ENCODE peak calls at places on chromosome 11, in eight cellular contexts. One of them, this sample, is unnamed.

GRCh38 chr11:74330065-74330858 is 18.8 kb upstream of the P4HA3 start:
- DNase-seq in left cardiac atrium: no peak
- DNase-seq in heart left ventricle: no peak
- DNase-seq in DMS153: no peak
- DNase-seq in activated T-cell treated with anti-CD3 and anti-CD28 coated beads for 4 hours: no peak
- DNase-seq in aorta: no peak
- DNase-seq in effector memory CD4-positive, alpha-beta T cell: no peak
- DNase-seq in stimulated activated CD4-positive, alpha-beta T cell treated with anti-CD3 and anti-CD28 coated beads, Interleukin-1b, Interleukin-23, amount 100 ng/mL, for 24 hours: no peak
- DNase-seq in this sample: no peak

GRCh38 chr11:28346721-28347120 is 238.5 kb downstream of the METTL15 start:
- DNase-seq in left cardiac atrium: no peak
- DNase-seq in heart left ventricle: no peak
- DNase-seq in DMS153: no peak
- DNase-seq in activated T-cell treated with anti-CD3 and anti-CD28 coated beads for 4 hours: no peak
- DNase-seq in aorta: no peak
- DNase-seq in effector memory CD4-positive, alpha-beta T cell: no peak
- DNase-seq in stimulated activated CD4-positive, alpha-beta T cell treated with anti-CD3 and anti-CD28 coated beads, Interleukin-1b, Interleukin-23, amount 100 ng/mL, for 24 hours: no peak
- DNase-seq in this sample: no peak

GRCh38 chr11:44568706-44569473 is 3.4 kb downstream of the CD82 start:
- DNase-seq in left cardiac atrium: peak; percentile 83
- DNase-seq in heart left ventricle: peak; percentile 76
- DNase-seq in DMS153: no peak
- DNase-seq in activated T-cell treated with anti-CD3 and anti-CD28 coated beads for 4 hours: peak; percentile 87
- DNase-seq in aorta: peak; percentile 93
- DNase-seq in effector memory CD4-positive, alpha-beta T cell: peak; percentile 89
- DNase-seq in stimulated activated CD4-positive, alpha-beta T cell treated with anti-CD3 and anti-CD28 coated beads, Interleukin-1b, Interleukin-23, amount 100 ng/mL, for 24 hours: peak; percentile 65
- DNase-seq in this sample: peak; percentile 45

GRCh38 chr11:94574193-94574961 is 7.2 kb downstream of the PIWIL4 start:
- DNase-seq in left cardiac atrium: peak; percentile 33
- DNase-seq in heart left ventricle: no peak
- DNase-seq in DMS153: no peak
- DNase-seq in activated T-cell treated with anti-CD3 and anti-CD28 coated beads for 4 hours: no peak
- DNase-seq in aorta: peak; percentile 60
- DNase-seq in effector memory CD4-positive, alpha-beta T cell: no peak
- DNase-seq in stimulated activated CD4-positive, alpha-beta T cell treated with anti-CD3 and anti-CD28 coated beads, Interleukin-1b, Interleukin-23, amount 100 ng/mL, for 24 hours: no peak
- DNase-seq in this sample: no peak

GRCh38 chr11:128790200-128790599 is 76.9 kb downstream of the KCNJ1 start:
- DNase-seq in left cardiac atrium: peak; percentile 80
- DNase-seq in heart left ventricle: peak; percentile 80
- DNase-seq in DMS153: peak; percentile 4
- DNase-seq in activated T-cell treated with anti-CD3 and anti-CD28 coated beads for 4 hours: no peak
- DNase-seq in aorta: peak; percentile 64
- DNase-seq in effector memory CD4-positive, alpha-beta T cell: no peak
- DNase-seq in stimulated activated CD4-positive, alpha-beta T cell treated with anti-CD3 and anti-CD28 coated beads, Interleukin-1b, Interleukin-23, amount 100 ng/mL, for 24 hours: no peak
- DNase-seq in this sample: no peak

GRCh38 chr11:79400717-79401330 is 40.0 kb downstream of the TENM4 start:
- DNase-seq in left cardiac atrium: no peak
- DNase-seq in heart left ventricle: no peak
- DNase-seq in DMS153: peak; percentile 1
- DNase-seq in activated T-cell treated with anti-CD3 and anti-CD28 coated beads for 4 hours: no peak
- DNase-seq in aorta: peak; percentile 51
- DNase-seq in effector memory CD4-positive, alpha-beta T cell: no peak
- DNase-seq in stimulated activated CD4-positive, alpha-beta T cell treated with anti-CD3 and anti-CD28 coated beads, Interleukin-1b, Interleukin-23, amount 100 ng/mL, for 24 hours: no peak
- DNase-seq in this sample: no peak

GRCh38 chr11:19201737-19202605 is at the start of gene CSRP3:
- DNase-seq in left cardiac atrium: peak; percentile 61
- DNase-seq in heart left ventricle: peak; percentile 77
- DNase-seq in DMS153: no peak
- DNase-seq in activated T-cell treated with anti-CD3 and anti-CD28 coated beads for 4 hours: no peak
- DNase-seq in aorta: no peak
- DNase-seq in effector memory CD4-positive, alpha-beta T cell: no peak
- DNase-seq in stimulated activated CD4-positive, alpha-beta T cell treated with anti-CD3 and anti-CD28 coated beads, Interleukin-1b, Interleukin-23, amount 100 ng/mL, for 24 hours: no peak
- DNase-seq in this sample: no peak

GRCh38 chr11:79461144-79461543 is 20.3 kb upstream of the TENM4 start:
- DNase-seq in left cardiac atrium: no peak
- DNase-seq in heart left ventricle: peak; percentile 12
- DNase-seq in DMS153: no peak
- DNase-seq in activated T-cell treated with anti-CD3 and anti-CD28 coated beads for 4 hours: no peak
- DNase-seq in aorta: no peak
- DNase-seq in effector memory CD4-positive, alpha-beta T cell: no peak
- DNase-seq in stimulated activated CD4-positive, alpha-beta T cell treated with anti-CD3 and anti-CD28 coated beads, Interleukin-1b, Interleukin-23, amount 100 ng/mL, for 24 hours: no peak
- DNase-seq in this sample: no peak

GRCh38 chr11:117868815-117869642 is 7.4 kb downstream of the FXYD6 start:
- DNase-seq in left cardiac atrium: no peak
- DNase-seq in heart left ventricle: no peak
- DNase-seq in DMS153: peak; percentile 53
- DNase-seq in activated T-cell treated with anti-CD3 and anti-CD28 coated beads for 4 hours: no peak
- DNase-seq in aorta: no peak
- DNase-seq in effector memory CD4-positive, alpha-beta T cell: no peak
- DNase-seq in stimulated activated CD4-positive, alpha-beta T cell treated with anti-CD3 and anti-CD28 coated beads, Interleukin-1b, Interleukin-23, amount 100 ng/mL, for 24 hours: no peak
- DNase-seq in this sample: no peak

GRCh38 chr11:36088234-36088975 is 144.5 kb downstream of the LDLRAD3 start:
- DNase-seq in left cardiac atrium: no peak
- DNase-seq in heart left ventricle: no peak
- DNase-seq in DMS153: no peak
- DNase-seq in activated T-cell treated with anti-CD3 and anti-CD28 coated beads for 4 hours: no peak
- DNase-seq in aorta: no peak
- DNase-seq in effector memory CD4-positive, alpha-beta T cell: no peak
- DNase-seq in stimulated activated CD4-positive, alpha-beta T cell treated with anti-CD3 and anti-CD28 coated beads, Interleukin-1b, Interleukin-23, amount 100 ng/mL, for 24 hours: no peak
- DNase-seq in this sample: no peak

GRCh38 chr11:131301306-131301705 is 69.1 kb upstream of the NTM start:
- DNase-seq in left cardiac atrium: no peak
- DNase-seq in heart left ventricle: no peak
- DNase-seq in DMS153: no peak
- DNase-seq in activated T-cell treated with anti-CD3 and anti-CD28 coated beads for 4 hours: no peak
- DNase-seq in aorta: no peak
- DNase-seq in effector memory CD4-positive, alpha-beta T cell: no peak
- DNase-seq in stimulated activated CD4-positive, alpha-beta T cell treated with anti-CD3 and anti-CD28 coated beads, Interleukin-1b, Interleukin-23, amount 100 ng/mL, for 24 hours: no peak
- DNase-seq in this sample: no peak

GRCh38 chr11:35623708-35624168 is 5.5 kb downstream of the FJX1 start:
- DNase-seq in left cardiac atrium: no peak
- DNase-seq in heart left ventricle: no peak
- DNase-seq in DMS153: peak; percentile 4
- DNase-seq in activated T-cell treated with anti-CD3 and anti-CD28 coated beads for 4 hours: no peak
- DNase-seq in aorta: no peak
- DNase-seq in effector memory CD4-positive, alpha-beta T cell: no peak
- DNase-seq in stimulated activated CD4-positive, alpha-beta T cell treated with anti-CD3 and anti-CD28 coated beads, Interleukin-1b, Interleukin-23, amount 100 ng/mL, for 24 hours: no peak
- DNase-seq in this sample: no peak

GRCh38 chr11:8209208-8209807 is 40.5 kb upstream of the RIC3 start:
- DNase-seq in left cardiac atrium: no peak
- DNase-seq in heart left ventricle: no peak
- DNase-seq in DMS153: no peak
- DNase-seq in activated T-cell treated with anti-CD3 and anti-CD28 coated beads for 4 hours: no peak
- DNase-seq in aorta: peak; percentile 66
- DNase-seq in effector memory CD4-positive, alpha-beta T cell: no peak
- DNase-seq in stimulated activated CD4-positive, alpha-beta T cell treated with anti-CD3 and anti-CD28 coated beads, Interleukin-1b, Interleukin-23, amount 100 ng/mL, for 24 hours: no peak
- DNase-seq in this sample: peak; percentile 34

GRCh38 chr11:16793511-16793910 is 55.1 kb downstream of the C11orf58 start:
- DNase-seq in left cardiac atrium: no peak
- DNase-seq in heart left ventricle: no peak
- DNase-seq in DMS153: no peak
- DNase-seq in activated T-cell treated with anti-CD3 and anti-CD28 coated beads for 4 hours: no peak
- DNase-seq in aorta: no peak
- DNase-seq in effector memory CD4-positive, alpha-beta T cell: no peak
- DNase-seq in stimulated activated CD4-positive, alpha-beta T cell treated with anti-CD3 and anti-CD28 coated beads, Interleukin-1b, Interleukin-23, amount 100 ng/mL, for 24 hours: no peak
- DNase-seq in this sample: no peak

GRCh38 chr11:15903246-15903645 is 453.1 kb downstream of the SOX6 start:
- DNase-seq in left cardiac atrium: no peak
- DNase-seq in heart left ventricle: no peak
- DNase-seq in DMS153: no peak
- DNase-seq in activated T-cell treated with anti-CD3 and anti-CD28 coated beads for 4 hours: no peak
- DNase-seq in aorta: no peak
- DNase-seq in effector memory CD4-positive, alpha-beta T cell: no peak
- DNase-seq in stimulated activated CD4-positive, alpha-beta T cell treated with anti-CD3 and anti-CD28 coated beads, Interleukin-1b, Interleukin-23, amount 100 ng/mL, for 24 hours: no peak
- DNase-seq in this sample: no peak

GRCh38 chr11:76799061-76799804 is 16.1 kb downstream of the TSKU start:
- DNase-seq in left cardiac atrium: peak; percentile 93
- DNase-seq in heart left ventricle: peak; percentile 88
- DNase-seq in DMS153: peak; percentile 24
- DNase-seq in activated T-cell treated with anti-CD3 and anti-CD28 coated beads for 4 hours: peak; percentile 52
- DNase-seq in aorta: peak; percentile 90
- DNase-seq in effector memory CD4-positive, alpha-beta T cell: peak; percentile 50
- DNase-seq in stimulated activated CD4-positive, alpha-beta T cell treated with anti-CD3 and anti-CD28 coated beads, Interleukin-1b, Interleukin-23, amount 100 ng/mL, for 24 hours: peak; percentile 53
- DNase-seq in this sample: peak; percentile 92

GRCh38 chr11:118265954-118266353 is 1.9 kb upstream of the MPZL2 start:
- DNase-seq in left cardiac atrium: peak; percentile 72
- DNase-seq in heart left ventricle: peak; percentile 35
- DNase-seq in DMS153: no peak
- DNase-seq in activated T-cell treated with anti-CD3 and anti-CD28 coated beads for 4 hours: no peak
- DNase-seq in aorta: no peak
- DNase-seq in effector memory CD4-positive, alpha-beta T cell: no peak
- DNase-seq in stimulated activated CD4-positive, alpha-beta T cell treated with anti-CD3 and anti-CD28 coated beads, Interleukin-1b, Interleukin-23, amount 100 ng/mL, for 24 hours: no peak
- DNase-seq in this sample: no peak

GRCh38 chr11:16093889-16094653 is 262.3 kb downstream of the SOX6 start:
- DNase-seq in left cardiac atrium: no peak
- DNase-seq in heart left ventricle: no peak
- DNase-seq in DMS153: no peak
- DNase-seq in activated T-cell treated with anti-CD3 and anti-CD28 coated beads for 4 hours: no peak
- DNase-seq in aorta: no peak
- DNase-seq in effector memory CD4-positive, alpha-beta T cell: no peak
- DNase-seq in stimulated activated CD4-positive, alpha-beta T cell treated with anti-CD3 and anti-CD28 coated beads, Interleukin-1b, Interleukin-23, amount 100 ng/mL, for 24 hours: no peak
- DNase-seq in this sample: no peak

GRCh38 chr11:116500833-116501622 is 271.8 kb downstream of the BUD13 start:
- DNase-seq in left cardiac atrium: no peak
- DNase-seq in heart left ventricle: no peak
- DNase-seq in DMS153: no peak
- DNase-seq in activated T-cell treated with anti-CD3 and anti-CD28 coated beads for 4 hours: no peak
- DNase-seq in aorta: no peak
- DNase-seq in effector memory CD4-positive, alpha-beta T cell: no peak
- DNase-seq in stimulated activated CD4-positive, alpha-beta T cell treated with anti-CD3 and anti-CD28 coated beads, Interleukin-1b, Interleukin-23, amount 100 ng/mL, for 24 hours: no peak
- DNase-seq in this sample: no peak

GRCh38 chr11:119375629-119376196 is 5.8 kb downstream of the USP2 start:
- DNase-seq in left cardiac atrium: peak; percentile 82
- DNase-seq in heart left ventricle: peak; percentile 84
- DNase-seq in DMS153: no peak
- DNase-seq in activated T-cell treated with anti-CD3 and anti-CD28 coated beads for 4 hours: no peak
- DNase-seq in aorta: peak; percentile 75
- DNase-seq in effector memory CD4-positive, alpha-beta T cell: no peak
- DNase-seq in stimulated activated CD4-positive, alpha-beta T cell treated with anti-CD3 and anti-CD28 coated beads, Interleukin-1b, Interleukin-23, amount 100 ng/mL, for 24 hours: no peak
- DNase-seq in this sample: no peak

GRCh38 chr11:125071831-125072209 is 8.7 kb downstream of the SLC37A2 start:
- DNase-seq in left cardiac atrium: no peak
- DNase-seq in heart left ventricle: no peak
- DNase-seq in DMS153: no peak
- DNase-seq in activated T-cell treated with anti-CD3 and anti-CD28 coated beads for 4 hours: no peak
- DNase-seq in aorta: no peak
- DNase-seq in effector memory CD4-positive, alpha-beta T cell: no peak
- DNase-seq in stimulated activated CD4-positive, alpha-beta T cell treated with anti-CD3 and anti-CD28 coated beads, Interleukin-1b, Interleukin-23, amount 100 ng/mL, for 24 hours: no peak
- DNase-seq in this sample: no peak

GRCh38 chr11:6735306-6735705 is 36.5 kb downstream of the OR2AG2 start:
- DNase-seq in left cardiac atrium: no peak
- DNase-seq in heart left ventricle: no peak
- DNase-seq in DMS153: no peak
- DNase-seq in activated T-cell treated with anti-CD3 and anti-CD28 coated beads for 4 hours: no peak
- DNase-seq in aorta: no peak
- DNase-seq in effector memory CD4-positive, alpha-beta T cell: no peak
- DNase-seq in stimulated activated CD4-positive, alpha-beta T cell treated with anti-CD3 and anti-CD28 coated beads, Interleukin-1b, Interleukin-23, amount 100 ng/mL, for 24 hours: no peak
- DNase-seq in this sample: no peak